ENCODE peak calls at places on chromosome 2, in nine cellular contexts. L, P, A, X, C, Y, S, B and N are unnamed samples.

GRCh38 chr2:215612770-215613169 is 176.9 kb upstream of the FN1 start:
- DNase-seq in B (peak; percentile 71), X (no peak), A (no peak), P (no peak), C (no peak), L (no peak), S (no peak), Y (peak; percentile 65), N (no peak)

GRCh38 chr2:189267491-189267890 is 87.9 kb upstream of the COL5A2 start:
- DNase-seq in C (no peak), S (no peak), A (no peak), P (no peak), Y (peak; percentile 69), L (no peak), X (no peak), B (no peak), N (no peak)

GRCh38 chr2:202043473-202043872 is 9.8 kb downstream of the FZD7 start:
- DNase-seq in X (no peak), Y (no peak), P (no peak), S (no peak), C (no peak), A (no peak), B (no peak), L (no peak), N (no peak)

GRCh38 chr2:161090401-161090800 is 69.8 kb upstream of the TANK start:
- DNase-seq in B (no peak), Y (no peak), P (no peak), S (peak; percentile 34), C (no peak), X (peak; percentile 44), A (no peak), L (no peak), N (peak; percentile 62)

GRCh38 chr2:160051374-160051800 is 11.0 kb downstream of the PLA2R1 start:
- DNase-seq in C (no peak), L (no peak), S (no peak), X (no peak), B (no peak), Y (peak; percentile 51), P (no peak), A (no peak), N (no peak)

GRCh38 chr2:237662671-237663093 is 35.3 kb downstream of the LRRFIP1 start:
- DNase-seq in Y (peak; percentile 92), X (peak; percentile 38), S (no peak), B (peak; percentile 39), P (peak; percentile 63), A (peak; percentile 90), C (no peak), L (peak; percentile 48), N (peak; percentile 93)

GRCh38 chr2:181178823-181179412 is 198.5 kb downstream of the UBE2E3 start:
- DNase-seq in B (no peak), X (peak; percentile 29), P (peak; percentile 8), L (no peak), S (peak; percentile 39), Y (no peak), C (peak; percentile 10), A (no peak), N (no peak)

GRCh38 chr2:85161626-85161960 is 28.4 kb downstream of the TCF7L1 start:
- DNase-seq in X (no peak), P (no peak), Y (no peak), L (no peak), A (no peak), B (no peak), C (no peak), S (no peak), N (no peak)

GRCh38 chr2:160365691-160366367 is 127.8 kb downstream of the RBMS1 start:
- DNase-seq in X (no peak), C (no peak), P (no peak), S (no peak), L (no peak), A (peak; percentile 82), Y (peak; percentile 58), B (no peak), N (peak; percentile 85)